ENCODE peak calls at places on chromosome 9, in seven cellular contexts. Y is mammary epithelial cell; V is AG08396; D is heart right ventricle; B is effector CD8-positive, alpha-beta T cell; W is cardiac muscle cell; G is HEK293T. U is an unnamed sample.

GRCh38 chr9:125749287-125749935 is 2.2 kb downstream of the PBX3 start:
- DNase-seq in Y (peak; percentile 20), V (no peak), D (no peak), B (no peak), W (no peak), G (no peak), U (no peak)

GRCh38 chr9:32707326-32707725 is 71.9 kb upstream of the TAF1L start:
- DNase-seq in Y (no peak), V (no peak), D (no peak), B (no peak), W (no peak), G (no peak), U (no peak)

GRCh38 chr9:89888677-89889076 is 283.9 kb downstream of the GADD45G start:
- DNase-seq in Y (no peak), V (no peak), D (no peak), B (no peak), W (no peak), G (no peak), U (no peak)

GRCh38 chr9:86046930-86047341 is 52.4 kb downstream of the GOLM1 start:
- DNase-seq in Y (no peak), V (no peak), D (no peak), B (no peak), W (no peak), G (no peak), U (no peak)

GRCh38 chr9:33244150-33244784 is 4.3 kb downstream of the SPINK4 start:
- DNase-seq in Y (no peak), V (no peak), D (no peak), B (no peak), W (no peak), G (no peak), U (no peak)

GRCh38 chr9:128244443-128245226 is 31.2 kb downstream of the GOLGA2 start:
- DNase-seq in Y (no peak), V (peak; percentile 86), D (peak; percentile 79), B (no peak), W (peak; percentile 95), G (no peak), U (no peak)

GRCh38 chr9:101235105-101235866 is 149.5 kb downstream of the BAAT start:
- DNase-seq in Y (peak; percentile 19), V (no peak), D (no peak), B (no peak), W (peak; percentile 48), G (peak; percentile 18), U (no peak)

GRCh38 chr9:91059713-91060112 is 258.1 kb downstream of the SYK start:
- DNase-seq in Y (peak; percentile 41), V (no peak), D (no peak), B (no peak), W (no peak), G (no peak), U (no peak)

GRCh38 chr9:92664394-92665152 is 5.4 kb downstream of the IPPK start:
- DNase-seq in Y (no peak), V (no peak), D (no peak), B (no peak), W (no peak), G (no peak), U (peak; percentile 77)

U was measured in activated CD8-positive, alpha-beta T cell treated with anti-CD3 and anti-CD28 coated beads for 36 hours.